ENCODE peak calls at places on chromosomes 7 and 10, in seven cellular contexts. V, M, R, L, Z, E and I are unnamed samples.

GRCh38 chr7:18927134-18927533 is 190.3 kb downstream of the TWIST1 start:
- DNase-seq in V (no peak), M (no peak), R (no peak), L (no peak), Z (peak; percentile 79), E (no peak), I (peak; percentile 40)

GRCh38 chr10:114491419-114491818 is 87.1 kb upstream of the AFAP1L2 start:
- DNase-seq in V (no peak), M (no peak), R (peak; percentile 49), L (no peak), Z (no peak), E (no peak), I (no peak)

GRCh38 chr10:30555465-30555864 is 74.1 kb downstream of the LYZL2 start:
- DNase-seq in V (no peak), M (no peak), R (no peak), L (no peak), Z (no peak), E (no peak), I (no peak)

GRCh38 chr7:73830872-73831655 is at the start of gene CLDN4:
- DNase-seq in V (no peak), M (no peak), R (no peak), L (no peak), Z (no peak), E (no peak), I (no peak)

GRCh38 chr7:30596721-30597120 is 2.0 kb downstream of the GARS1 start:
- DNase-seq in V (no peak), M (no peak), R (no peak), L (no peak), Z (peak; percentile 24), E (no peak), I (no peak)

GRCh38 chr10:122181055-122181732 is 89.9 kb upstream of the BTBD16 start:
- DNase-seq in V (no peak), M (no peak), R (no peak), L (no peak), Z (peak; percentile 71), E (no peak), I (peak; percentile 51)

GRCh38 chr10:42955493-42955889 is 121.4 kb upstream of the RET start:
- DNase-seq in V (no peak), M (no peak), R (no peak), L (no peak), Z (no peak), E (no peak), I (no peak)

GRCh38 chr7:150334108-150334507 is 7.3 kb downstream of the RARRES2 start:
- DNase-seq in V (no peak), M (no peak), R (no peak), L (no peak), Z (no peak), E (no peak), I (no peak)

GRCh38 chr7:27161721-27162547 is 3.4 kb downstream of the HOXA9 start:
- DNase-seq in V (no peak), M (no peak), R (peak; percentile 12), L (peak; percentile 78), Z (no peak), E (peak; percentile 13), I (no peak)

GRCh38 chr7:112449353-112449752 is 907 bp upstream of the IFRD1 start:
- DNase-seq in V (no peak), M (peak; percentile 58), R (no peak), L (no peak), Z (no peak), E (no peak), I (no peak)

GRCh38 chr7:94687810-94688209 is 31.9 kb upstream of the SGCE start:
- DNase-seq in V (no peak), M (no peak), R (no peak), L (no peak), Z (peak; percentile 18), E (no peak), I (peak; percentile 52)

GRCh38 chr7:46549892-46550639 is 629.0 kb upstream of the IGFBP3 start:
- DNase-seq in V (no peak), M (no peak), R (no peak), L (no peak), Z (no peak), E (no peak), I (no peak)

GRCh38 chr7:93156884-93157283 is 8.7 kb upstream of the SAMD9L start:
- DNase-seq in V (no peak), M (no peak), R (no peak), L (no peak), Z (peak; percentile 51), E (no peak), I (no peak)

GRCh38 chr10:27319752-27320561 is 79.4 kb upstream of the ACBD5 start:
- DNase-seq in V (no peak), M (peak; percentile 16), R (no peak), L (peak; percentile 90), Z (peak; percentile 1), E (peak; percentile 23), I (peak; percentile 69)
- H3K4me3 ChIP-seq in V (no peak overlapping the region), M (peak overlapping the region; percentile 40), R (no peak overlapping the region), L (peak overlapping the region; percentile 28), Z (peak overlapping the region; percentile 3), E (peak overlapping the region; percentile 44), I (peak overlapping the region; percentile 36)

GRCh38 chr10:119872610-119872859 is at the start of gene MCMBP:
- DNase-seq in V (no peak), M (no peak), R (no peak), L (no peak), Z (no peak), E (no peak), I (no peak)

GRCh38 chr10:119871881-119872609 is 598 bp downstream of the MCMBP start:
- DNase-seq in V (no peak), M (no peak), R (peak; percentile 71), L (peak; percentile 93), Z (peak; percentile 35), E (no peak), I (peak; percentile 65)

GRCh38 chr10:119867317-119867716 is 5.3 kb downstream of the MCMBP start:
- DNase-seq in V (no peak), M (no peak), R (no peak), L (no peak), Z (no peak), E (no peak), I (no peak)

GRCh38 chr10:119878524-119878923 is 5.9 kb upstream of the MCMBP start:
- DNase-seq in V (no peak), M (no peak), R (no peak), L (no peak), Z (no peak), E (no peak), I (no peak)

DNA sequence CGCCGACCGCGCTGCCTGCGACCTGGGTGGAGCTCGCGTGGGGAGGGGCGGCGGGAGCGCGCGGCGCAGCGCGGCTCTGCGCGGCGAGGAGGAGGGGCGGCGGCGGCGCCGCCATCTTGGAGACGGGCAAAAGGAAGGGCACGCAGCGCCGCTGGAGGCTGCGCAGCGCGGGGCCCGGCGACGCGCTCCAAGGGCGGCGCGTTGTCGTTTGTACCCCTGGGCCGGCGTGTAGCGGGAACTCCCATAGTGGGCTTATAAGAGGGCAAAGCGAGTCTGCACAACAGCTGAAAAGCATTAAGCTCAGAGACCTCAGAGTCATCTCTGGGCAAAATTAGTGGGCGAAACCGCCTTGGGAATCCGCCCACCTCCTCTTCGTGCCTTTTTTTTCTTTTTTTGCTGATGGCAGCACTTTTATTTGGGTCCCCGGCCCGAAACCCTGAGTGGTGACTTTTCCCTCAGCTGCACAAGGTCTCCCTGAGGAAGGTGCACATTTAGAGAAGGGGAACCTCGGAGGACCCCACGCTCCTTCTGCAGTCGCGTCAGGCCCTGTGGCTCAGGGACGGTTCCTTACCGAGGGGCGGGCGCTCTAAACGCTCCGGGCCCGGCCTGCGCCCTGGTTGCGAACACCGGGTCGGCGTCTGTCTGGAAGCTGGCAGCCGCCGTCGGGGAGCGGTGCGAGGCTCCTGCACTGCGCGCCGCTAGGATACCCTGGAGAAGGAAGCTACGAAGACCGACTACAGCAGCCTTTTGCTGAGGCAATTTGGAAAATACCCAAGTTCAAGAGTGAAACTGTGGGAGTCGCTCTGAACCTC is 423 bp upstream of the MCMBP start:
- DNase-seq in V (no peak), M (peak; percentile 49), R (peak; percentile 89), L (peak; percentile 98), Z (peak; percentile 80), E (peak; percentile 73), I (peak; percentile 79)
- TF ChIP-seq CTCF in V (no peak), M (no peak), R (no peak), L (no peak), Z (peak; percentile 1), E (no peak), I (no peak)

DNA sequence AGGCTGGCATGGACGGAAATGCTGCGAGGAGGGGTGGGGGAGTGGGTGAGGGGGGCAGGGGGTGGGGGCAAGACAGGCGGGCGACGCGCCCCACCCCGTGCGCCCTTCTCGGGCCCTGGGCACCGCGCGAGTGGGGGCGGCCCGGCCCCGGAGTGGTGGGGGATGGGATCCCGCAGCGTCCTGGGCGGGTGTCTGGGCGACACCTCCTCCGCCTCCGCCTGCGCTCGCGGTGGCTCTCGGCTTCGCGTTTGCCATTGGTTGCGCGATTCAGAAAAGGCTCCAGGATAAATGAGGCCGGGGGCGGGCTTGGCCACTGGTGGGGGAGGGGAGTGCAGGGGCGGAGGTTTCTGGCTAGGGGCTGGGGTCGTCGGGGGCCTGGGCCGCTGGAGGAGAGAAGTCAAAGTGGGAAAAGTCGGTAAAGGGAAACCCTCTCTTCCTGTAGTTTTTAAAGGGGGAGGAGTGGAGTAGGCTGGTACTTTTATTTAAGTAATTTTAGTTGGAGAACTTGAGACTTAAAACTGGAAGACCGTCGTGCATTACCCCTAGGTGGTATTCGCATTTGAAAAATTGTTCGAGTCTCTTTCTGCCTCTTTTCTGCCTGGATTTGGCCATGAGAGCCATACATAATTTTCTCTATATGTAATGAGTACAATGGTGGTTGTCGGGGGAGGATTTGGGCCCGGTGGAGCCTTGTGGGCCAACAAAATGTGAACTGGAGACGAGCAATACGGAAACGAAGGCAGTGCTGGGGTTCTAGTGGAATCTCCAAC is 984 bp upstream of the IGF2BP3 start:
- DNase-seq in V (no peak), M (peak; percentile 80), R (no peak), L (peak; percentile 77), Z (no peak), E (no peak), I (peak; percentile 58)
- H3K4me3 ChIP-seq in V (peak overlapping the region; percentile 76), M (peak overlapping the region; percentile 80), R (no peak overlapping the region), L (peak overlapping the region; percentile 19), Z (peak overlapping the region; percentile 63), E (no peak overlapping the region), I (peak overlapping the region; percentile 91)

GRCh38 chr7:155003215-155003999 is 483 bp upstream of the PAXIP1 start:
- DNase-seq in V (peak; percentile 2), M (peak; percentile 85), R (peak; percentile 86), L (peak; percentile 96), Z (peak; percentile 81), E (peak; percentile 64), I (peak; percentile 76)

GRCh38 chr7:154998481-154998880 is 4.4 kb downstream of the PAXIP1 start:
- DNase-seq in V (no peak), M (no peak), R (no peak), L (no peak), Z (no peak), E (no peak), I (no peak)

GRCh38 chr7:155001756-155002410 is 1.0 kb downstream of the PAXIP1 start:
- DNase-seq in V (no peak), M (peak; percentile 26), R (no peak), L (no peak), Z (peak; percentile 3), E (no peak), I (peak; percentile 14)

GRCh38 chr7:155002411-155003214 is at the start of gene PAXIP1:
- DNase-seq in V (no peak), M (peak; percentile 24), R (peak; percentile 74), L (peak; percentile 92), Z (peak; percentile 37), E (no peak), I (no peak)

GRCh38 chr7:155000795-155001194 is 2.1 kb downstream of the PAXIP1 start:
- DNase-seq in V (no peak), M (no peak), R (no peak), L (no peak), Z (no peak), E (no peak), I (no peak)
- TF ChIP-seq CTCF in V (no peak), M (peak; percentile 10), R (no peak), L (no peak), Z (no peak), E (no peak), I (no peak)